ENCODE peak calls at places on chromosomes 4 and X, in seven cellular contexts. X, R, Q, K, P, B and T are unnamed samples.

GRCh38 chr4:135277116-135277979 is 1075.8 kb upstream of the PABPC4L start:
- DNase-seq in X (no peak), R (no peak), Q (no peak), K (peak; percentile 77), P (no peak), B (no peak), T (no peak)

GRCh38 chrX:10496345-10496965 is 123.9 kb downstream of the MID1 start:
- DNase-seq in X (peak; percentile 91), R (no peak), Q (no peak), K (peak; percentile 91), P (no peak), B (no peak), T (peak; percentile 84)

GRCh38 chr4:88027611-88028608 is 20.5 kb downstream of the PKD2 start:
- DNase-seq in X (peak; percentile 8), R (no peak), Q (no peak), K (peak; percentile 95), P (peak; percentile 72), B (no peak), T (peak; percentile 90)

GRCh38 chr4:18366762-18367358 is 345.3 kb upstream of the LCORL start:
- DNase-seq in X (peak; percentile 51), R (peak; percentile 49), Q (no peak), K (peak; percentile 6), P (peak; percentile 40), B (no peak), T (peak; percentile 56)

GRCh38 chrX:9848718-9849481 is 62.7 kb downstream of the SHROOM2 start:
- DNase-seq in X (no peak), R (no peak), Q (no peak), K (no peak), P (no peak), B (no peak), T (no peak)

GRCh38 chr4:151468715-151469696 is 60.0 kb downstream of the FHIP1A start:
- DNase-seq in X (no peak), R (no peak), Q (no peak), K (no peak), P (no peak), B (no peak), T (no peak)

GRCh38 chrX:118116308-118117068 is at the start of gene KLHL13:
- DNase-seq in X (peak; percentile 51), R (peak; percentile 75), Q (peak; percentile 15), K (peak; percentile 18), P (no peak), B (peak; percentile 50), T (peak; percentile 40)

GRCh38 chr4:53716011-53716410 is 124.7 kb upstream of the LNX1 start:
- DNase-seq in X (no peak), R (no peak), Q (no peak), K (peak; percentile 52), P (no peak), B (no peak), T (peak; percentile 50)

GRCh38 chr4:129144755-129145206 is 48.8 kb downstream of the C4orf33 start:
- DNase-seq in X (peak; percentile 32), R (no peak), Q (no peak), K (no peak), P (no peak), B (no peak), T (no peak)

GRCh38 chrX:92270936-92271655 is 491.9 kb downstream of the PCDH11X start:
- DNase-seq in X (no peak), R (no peak), Q (no peak), K (no peak), P (no peak), B (no peak), T (no peak)

GRCh38 chr4:141871086-141871485 is 234.7 kb downstream of the IL15 start:
- DNase-seq in X (no peak), R (no peak), Q (no peak), K (peak; percentile 17), P (no peak), B (no peak), T (no peak)

GRCh38 chr4:7658297-7659204 is 223.8 kb upstream of the PSAPL1 start:
- DNase-seq in X (no peak), R (no peak), Q (no peak), K (peak; percentile 79), P (no peak), B (no peak), T (no peak)

GRCh38 chr4:7331682-7332000 is 103.1 kb downstream of the PSAPL1 start:
- DNase-seq in X (no peak), R (no peak), Q (no peak), K (no peak), P (no peak), B (no peak), T (no peak)

GRCh38 chrX:154014429-154015380 is 5.0 kb downstream of the IRAK1 start:
- DNase-seq in X (no peak), R (no peak), Q (no peak), K (no peak), P (no peak), B (no peak), T (no peak)

GRCh38 chr4:169634975-169635374 is 14.6 kb downstream of the CLCN3 start:
- DNase-seq in X (no peak), R (no peak), Q (no peak), K (no peak), P (no peak), B (no peak), T (no peak)

GRCh38 chr4:131192318-131192717 is 1956.8 kb upstream of the PCDH10 start:
- DNase-seq in X (no peak), R (no peak), Q (no peak), K (no peak), P (no peak), B (no peak), T (no peak)

GRCh38 chrX:46698691-46699090 is 60.2 kb downstream of the SLC9A7 start:
- DNase-seq in X (no peak), R (no peak), Q (no peak), K (no peak), P (no peak), B (no peak), T (no peak)

GRCh38 chr4:143286733-143287570 is 49.7 kb upstream of the GAB1 start:
- DNase-seq in X (no peak), R (no peak), Q (no peak), K (peak; percentile 75), P (no peak), B (no peak), T (peak; percentile 83)
- H3K4me2 ChIP-seq in X (no peak overlapping the region), R (no peak overlapping the region), Q (no peak overlapping the region), K (peak overlapping the region; percentile 60), P (no peak overlapping the region), B (no peak overlapping the region), T (peak overlapping the region; percentile 80)

DNA sequence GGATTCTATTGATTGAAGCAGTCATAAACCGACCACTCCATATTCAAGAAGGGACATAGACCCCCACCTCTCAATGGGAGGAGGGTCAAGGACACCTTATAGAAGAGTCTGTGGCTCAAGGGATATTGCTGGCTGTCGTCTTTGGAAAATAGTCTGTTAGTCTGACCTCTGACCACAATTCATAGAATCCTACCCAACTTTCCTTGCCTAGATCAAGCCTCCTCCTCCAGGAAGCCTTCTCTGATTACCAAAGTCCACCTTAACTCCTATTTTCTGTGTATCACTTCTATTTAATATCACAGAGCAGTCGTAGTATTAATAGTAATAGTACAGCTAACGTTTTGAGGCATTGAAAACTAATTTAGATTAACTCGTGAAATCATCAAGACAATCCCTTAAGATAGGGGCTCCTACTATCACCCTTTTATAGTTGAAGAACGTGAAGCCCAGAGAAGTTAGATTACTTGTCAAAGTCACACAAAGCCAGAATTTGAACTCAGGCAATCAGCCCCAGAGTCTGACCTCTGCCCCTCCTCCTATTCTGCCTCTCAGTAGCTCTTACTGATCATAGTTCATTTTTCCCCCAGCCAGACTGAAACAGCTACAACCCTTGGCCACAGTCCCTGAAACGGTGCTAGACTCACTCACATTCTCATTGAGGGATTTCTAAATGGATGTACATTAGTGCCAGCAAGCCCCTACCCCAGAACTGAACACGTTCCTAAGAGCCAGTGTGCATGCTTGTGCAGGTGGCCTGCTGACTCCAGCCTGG is 636.6 kb downstream of the MID1IP1 start:
- DNase-seq in X (no peak), R (no peak), Q (no peak), K (no peak), P (no peak), B (no peak), T (no peak)
- H3K4me2 ChIP-seq in X (no peak overlapping the region), R (no peak overlapping the region), Q (no peak overlapping the region), K (no peak overlapping the region), P (no peak overlapping the region), B (no peak overlapping the region), T (no peak overlapping the region)

DNA sequence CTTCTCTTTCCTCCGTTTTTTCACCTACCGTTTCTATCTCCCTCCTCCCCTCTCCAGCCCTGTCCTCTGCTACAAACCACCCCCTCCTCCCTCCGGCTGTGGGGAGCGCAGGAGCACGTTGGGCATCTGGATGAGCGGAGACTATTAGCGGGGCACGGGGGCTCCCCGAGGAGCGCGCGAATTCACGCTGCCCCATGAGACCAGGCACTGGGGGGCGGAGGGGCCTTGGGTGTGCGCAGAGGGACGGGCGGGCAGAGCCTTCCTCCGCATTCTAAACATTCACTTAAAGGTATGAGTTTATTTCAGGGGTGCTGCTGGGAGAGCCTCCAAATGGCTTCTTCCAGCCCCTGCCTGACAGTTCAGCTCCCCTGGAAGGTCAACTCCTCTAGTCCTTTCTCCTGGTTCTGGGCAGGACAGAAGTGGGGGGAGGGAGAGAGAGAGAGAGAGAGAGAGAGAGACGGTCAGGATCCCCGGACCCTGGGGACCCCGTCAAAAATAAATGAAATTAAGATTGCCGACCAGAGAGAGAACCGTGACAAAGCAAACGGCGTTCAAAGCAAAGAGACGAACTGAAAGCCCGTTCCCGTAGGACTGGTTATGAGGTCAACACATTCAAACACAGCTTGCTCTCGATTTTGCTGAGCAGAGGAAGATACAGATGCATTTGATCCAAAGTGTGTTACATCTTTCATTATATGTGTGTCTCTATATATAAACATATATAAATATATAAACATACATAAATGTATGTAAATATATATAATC is 5.0 kb downstream of the SHOX start:
- DNase-seq in X (no peak), R (peak; percentile 40), Q (no peak), K (no peak), P (no peak), B (peak; percentile 66), T (no peak)
- H3K4me2 ChIP-seq in X (no peak overlapping the region), R (no peak overlapping the region), Q (peak overlapping the region; percentile 72), K (no peak overlapping the region), P (no peak overlapping the region), B (peak overlapping the region; percentile 49), T (no peak overlapping the region)

GRCh38 chrX:12814434-12814833 is 23.2 kb downstream of the PRPS2 start:
- DNase-seq in X (peak; percentile 65), R (peak; percentile 42), Q (peak; percentile 30), K (peak; percentile 62), P (peak; percentile 6), B (peak; percentile 33), T (peak; percentile 56)
- H3K4me2 ChIP-seq in X (no peak overlapping the region), R (no peak overlapping the region), Q (no peak overlapping the region), K (no peak overlapping the region), P (no peak overlapping the region), B (no peak overlapping the region), T (no peak overlapping the region)

GRCh38 chr4:304987-305680 is at the start of gene ZNF732:
- DNase-seq in X (peak; percentile 27), R (no peak), Q (no peak), K (peak; percentile 19), P (peak; percentile 64), B (no peak), T (peak; percentile 84)

GRCh38 chr4:302381-302780 is 2.9 kb downstream of the ZNF732 start:
- DNase-seq in X (no peak), R (no peak), Q (no peak), K (no peak), P (no peak), B (no peak), T (no peak)

GRCh38 chr4:306551-306961 is 1.3 kb upstream of the ZNF732 start:
- DNase-seq in X (no peak), R (no peak), Q (no peak), K (no peak), P (no peak), B (no peak), T (no peak)
- H3K4me2 ChIP-seq in X (no peak overlapping the region), R (no peak overlapping the region), Q (no peak overlapping the region), K (no peak overlapping the region), P (no peak overlapping the region), B (no peak overlapping the region), T (no peak overlapping the region)

GRCh38 chr4:181677203-181677602 is 566.0 kb upstream of the TENM3 start:
- DNase-seq in X (no peak), R (no peak), Q (no peak), K (peak; percentile 25), P (no peak), B (no peak), T (no peak)
- H3K4me2 ChIP-seq in X (no peak overlapping the region), R (no peak overlapping the region), Q (no peak overlapping the region), K (peak overlapping the region; percentile 84), P (no peak overlapping the region), B (no peak overlapping the region), T (no peak overlapping the region)